ENCODE peak calls at places on chromosomes 11 and 22, in seven cellular contexts. Z, C, S, Y, X, M and H are unnamed samples.

GRCh38 chr11:14506532-14506931 is 6.9 kb upstream of the COPB1 start:
- DNase-seq in Z (no peak), C (no peak), S (no peak), Y (no peak), X (no peak), M (no peak), H (no peak)

GRCh38 chr11:113457784-113458183 is 17.4 kb downstream of the DRD2 start:
- DNase-seq in Z (no peak), C (no peak), S (no peak), Y (no peak), X (no peak), M (peak), H (no peak)

GRCh38 chr11:76256448-76256847 is 50.1 kb upstream of the WNT11 start:
- DNase-seq in Z (no peak), C (no peak), S (no peak), Y (no peak), X (no peak), M (peak), H (no peak)

GRCh38 chr11:109112748-109113378 is 309.1 kb upstream of the C11orf87 start:
- DNase-seq in Z (no peak), C (no peak), S (no peak), Y (no peak), X (no peak), M (no peak), H (no peak)

GRCh38 chr11:30960387-30960992 is 374.3 kb upstream of the MPPED2 start:
- DNase-seq in Z (no peak), C (no peak), S (no peak), Y (no peak), X (no peak), M (peak), H (peak)

GRCh38 chr11:61021661-61022212 is 50.3 kb downstream of the CD6 start:
- DNase-seq in Z (peak), C (no peak), S (no peak), Y (no peak), X (no peak), M (peak), H (peak)

GRCh38 chr11:1305063-1305495 is 4.4 kb downstream of the TOLLIP start:
- DNase-seq in Z (no peak), C (no peak), S (no peak), Y (no peak), X (no peak), M (no peak), H (no peak)

GRCh38 chr22:41636467-41636866 is 15.4 kb downstream of the XRCC6 start:
- DNase-seq in Z (no peak), C (peak), S (no peak), Y (no peak), X (no peak), M (no peak), H (no peak)

GRCh38 chr11:45926536-45927331 is 4.3 kb downstream of the LARGE2 start:
- DNase-seq in Z (no peak), C (no peak), S (no peak), Y (no peak), X (no peak), M (no peak), H (no peak)

GRCh38 chr11:122791836-122792235 is 46.5 kb upstream of the CRTAM start:
- DNase-seq in Z (no peak), C (no peak), S (peak), Y (no peak), X (no peak), M (no peak), H (no peak)

GRCh38 chr22:50258361-50259292 is 2.9 kb downstream of the MAPK12 start:
- DNase-seq in Z (no peak), C (peak), S (no peak), Y (no peak), X (no peak), M (no peak), H (no peak)

GRCh38 chr11:65053826-65054503 is 4.4 kb downstream of the NAALADL1 start:
- DNase-seq in Z (no peak), C (no peak), S (no peak), Y (no peak), X (no peak), M (no peak), H (no peak)

GRCh38 chr11:123765601-123766000 is 11.3 kb upstream of the OR6X1 start:
- DNase-seq in Z (no peak), C (no peak), S (no peak), Y (no peak), X (no peak), M (no peak), H (no peak)

GRCh38 chr11:47980907-47981621 is 705 bp downstream of the PTPRJ start:
- DNase-seq in Z (peak), C (peak), S (no peak), Y (peak), X (peak), M (peak), H (peak)

GRCh38 chr11:62980133-62980760 is 4.5 kb downstream of the SLC22A6 start:
- DNase-seq in Z (no peak), C (no peak), S (no peak), Y (no peak), X (no peak), M (peak), H (peak)

GRCh38 chr22:49519117-49519737 is 308.4 kb downstream of the BRD1 start:
- DNase-seq in Z (no peak), C (no peak), S (no peak), Y (no peak), X (no peak), M (peak), H (peak)

GRCh38 chr11:6757373-6757967 is 14.3 kb downstream of the OR2AG2 start:
- DNase-seq in Z (peak), C (peak), S (peak), Y (peak), X (no peak), M (peak), H (peak)

GRCh38 chr11:134347441-134347840 is 15.7 kb downstream of the GLB1L2 start:
- DNase-seq in Z (no peak), C (no peak), S (no peak), Y (no peak), X (no peak), M (no peak), H (no peak)

GRCh38 chr22:19631899-19632670 is 82.2 kb upstream of the SEPTIN5 start:
- DNase-seq in Z (no peak), C (no peak), S (peak), Y (no peak), X (no peak), M (peak), H (peak)

GRCh38 chr22:39439170-39439569 is 17.6 kb upstream of the MGAT3 start:
- DNase-seq in Z (no peak), C (no peak), S (no peak), Y (no peak), X (no peak), M (no peak), H (no peak)

GRCh38 chr22:33787645-33788456 is 132.4 kb downstream of the LARGE1 start:
- DNase-seq in Z (no peak), C (no peak), S (no peak), Y (no peak), X (no peak), M (no peak), H (no peak)

GRCh38 chr11:133821776-133822175 is 23.5 kb downstream of the SPATA19 start:
- DNase-seq in Z (no peak), C (no peak), S (no peak), Y (peak), X (peak), M (peak), H (peak)

GRCh38 chr11:77147668-77148321 is 19.7 kb downstream of the MYO7A start:
- DNase-seq in Z (peak), C (no peak), S (no peak), Y (no peak), X (no peak), M (peak), H (peak)

GRCh38 chr11:47305734-47306483 is 36.0 kb downstream of the MADD start:
- DNase-seq in Z (no peak), C (peak), S (no peak), Y (no peak), X (no peak), M (no peak), H (no peak)

GRCh38 chr22:50672471-50673230 is at the start of gene SHANK3:
- DNase-seq in Z (no peak), C (peak), S (no peak), Y (no peak), X (peak), M (no peak), H (no peak)

GRCh38 chr11:16953620-16954019 is 60.6 kb downstream of the PLEKHA7 start:
- DNase-seq in Z (no peak), C (no peak), S (no peak), Y (no peak), X (no peak), M (no peak), H (no peak)

GRCh38 chr11:77081381-77081851 is 14.6 kb downstream of the CAPN5 start:
- DNase-seq in Z (no peak), C (no peak), S (no peak), Y (no peak), X (no peak), M (no peak), H (no peak)

GRCh38 chr11:14118047-14118446 is 155.5 kb downstream of the SPON1 start:
- DNase-seq in Z (no peak), C (no peak), S (no peak), Y (no peak), X (no peak), M (no peak), H (no peak)

GRCh38 chr11:67371549-67372231 is 1.7 kb downstream of the CLCF1 start:
- DNase-seq in Z (no peak), C (peak), S (no peak), Y (no peak), X (no peak), M (peak), H (peak)

GRCh38 chr11:15742626-15743243 is 613.6 kb downstream of the SOX6 start:
- DNase-seq in Z (no peak), C (no peak), S (no peak), Y (no peak), X (no peak), M (no peak), H (peak)

GRCh38 chr11:5125221-5125620 is 12.9 kb downstream of the OR52A5 start:
- DNase-seq in Z (no peak), C (no peak), S (no peak), Y (no peak), X (no peak), M (no peak), H (no peak)

GRCh38 chr11:19053909-19054308 is 6.6 kb downstream of the MRGPRX2 start:
- DNase-seq in Z (no peak), C (no peak), S (no peak), Y (no peak), X (no peak), M (no peak), H (no peak)

GRCh38 chr11:96146765-96147164 is 196.2 kb downstream of the MAML2 start:
- DNase-seq in Z (no peak), C (no peak), S (no peak), Y (no peak), X (no peak), M (no peak), H (no peak)

GRCh38 chr11:47254381-47254780 is 3.4 kb upstream of the NR1H3 start:
- DNase-seq in Z (no peak), C (peak), S (no peak), Y (no peak), X (no peak), M (no peak), H (no peak)

GRCh38 chr11:128709402-128709801 is 15.5 kb downstream of the FLI1 start:
- DNase-seq in Z (no peak), C (no peak), S (peak), Y (no peak), X (no peak), M (no peak), H (no peak)
- TF ChIP-seq CTCF in Z (no peak), C (no peak), S (no peak), Y (no peak), X (no peak), M (no peak), H (no peak)

DNA sequence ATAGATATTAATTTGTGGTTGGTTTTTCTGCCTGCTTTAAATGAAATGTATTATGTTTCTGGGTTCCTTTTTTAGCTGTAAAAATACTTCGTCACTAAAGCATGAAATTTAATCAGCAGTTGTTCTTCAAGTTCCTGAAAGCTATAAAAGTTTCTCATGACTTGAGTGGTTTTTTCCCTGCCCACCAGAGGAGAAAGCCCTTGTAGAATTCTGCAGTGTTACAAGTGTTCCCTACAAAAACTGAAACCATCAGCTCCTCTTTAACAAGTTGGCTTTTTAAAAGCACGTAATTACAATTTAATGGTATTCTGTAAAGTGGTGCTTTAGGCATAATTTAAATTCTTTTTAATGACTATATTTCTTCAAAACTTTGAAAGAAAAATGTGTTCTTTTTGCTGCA is 56.2 kb downstream of the PANX1 start:
- DNase-seq in Z (no peak), C (no peak), S (no peak), Y (no peak), X (no peak), M (no peak), H (no peak)
- TF ChIP-seq CTCF in Z (no peak), C (no peak), S (no peak), Y (no peak), X (no peak), M (no peak), H (no peak)

GRCh38 chr11:71454470-71455113 is 1.6 kb downstream of the NADSYN1 start:
- DNase-seq in Z (peak), C (no peak), S (no peak), Y (no peak), X (no peak), M (no peak), H (no peak)
- TF ChIP-seq CTCF in Z (peak), C (no peak), S (no peak), Y (peak), X (no peak), M (no peak), H (no peak)

GRCh38 chr22:47275479-47276218 is 513.2 kb downstream of the TBC1D22A start:
- DNase-seq in Z (no peak), C (no peak), S (no peak), Y (no peak), X (no peak), M (no peak), H (no peak)
- TF ChIP-seq CTCF in Z (no peak), C (no peak), S (peak), Y (no peak), X (no peak), M (no peak), H (no peak)

GRCh38 chr11:118633979-118634378 is 26.6 kb downstream of the PHLDB1 start:
- DNase-seq in Z (no peak), C (no peak), S (no peak), Y (no peak), X (no peak), M (peak), H (no peak)

GRCh38 chr11:118635237-118635591 is 27.8 kb downstream of the PHLDB1 start:
- DNase-seq in Z (no peak), C (no peak), S (no peak), Y (no peak), X (no peak), M (peak), H (peak)

GRCh38 chr11:118633319-118633690 is 25.9 kb downstream of the PHLDB1 start:
- DNase-seq in Z (no peak), C (no peak), S (no peak), Y (no peak), X (no peak), M (no peak), H (no peak)

GRCh38 chr11:118635642-118636041 is 28.2 kb downstream of the PHLDB1 start:
- DNase-seq in Z (no peak), C (no peak), S (no peak), Y (no peak), X (no peak), M (no peak), H (no peak)

GRCh38 chr11:118634435-118635236 is 27.2 kb downstream of the PHLDB1 start:
- DNase-seq in Z (peak), C (peak), S (no peak), Y (peak), X (peak), M (peak), H (peak)
- TF ChIP-seq CTCF in Z (no peak), C (peak), S (no peak), Y (peak), X (no peak), M (peak), H (peak)

DNA sequence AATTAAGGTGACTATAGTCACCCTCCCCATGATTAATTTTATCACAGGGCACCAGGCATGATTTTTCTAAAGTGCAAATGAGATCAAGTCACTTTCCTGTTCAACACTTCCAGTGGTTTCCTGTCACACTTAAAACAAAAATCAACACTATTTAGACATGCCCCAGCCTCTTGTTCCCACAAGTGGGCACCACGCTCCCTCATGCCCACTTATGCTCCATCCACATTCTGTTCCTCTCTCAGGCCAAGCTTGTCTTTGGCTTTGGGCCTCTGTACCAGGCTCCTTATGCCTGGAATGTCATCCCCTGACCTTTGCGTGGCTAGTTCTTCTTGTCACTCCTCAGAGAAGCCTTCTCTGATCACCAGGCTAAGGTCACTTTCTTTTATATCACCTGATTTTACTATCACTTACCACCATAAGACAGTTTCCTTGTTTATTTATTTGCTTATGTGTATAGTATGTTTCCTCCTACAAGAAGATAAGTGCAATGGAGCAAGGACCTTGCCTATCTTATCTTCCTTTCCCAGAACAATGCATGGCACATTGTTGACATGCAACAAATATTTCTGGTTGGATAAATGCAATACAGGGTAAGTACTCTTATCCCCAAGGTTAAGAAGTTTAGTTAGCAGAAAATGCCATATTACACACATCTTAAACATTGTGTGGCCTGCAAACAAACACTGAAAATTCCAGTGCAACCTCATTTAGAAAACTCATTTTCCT is 50.9 kb upstream of the PANX1 start:
- DNase-seq in Z (no peak), C (no peak), S (no peak), Y (no peak), X (peak), M (no peak), H (no peak)
- TF ChIP-seq CTCF in Z (no peak), C (no peak), S (no peak), Y (no peak), X (no peak), M (no peak), H (no peak)

GRCh38 chr22:46444390-46444854 is 93.0 kb downstream of the CELSR1 start:
- DNase-seq in Z (no peak), C (no peak), S (no peak), Y (no peak), X (no peak), M (no peak), H (no peak)
- TF ChIP-seq CTCF in Z (no peak), C (no peak), S (peak), Y (no peak), X (no peak), M (no peak), H (no peak)

GRCh38 chr22:30535182-30535581 is 11.4 kb downstream of the SEC14L6 start:
- DNase-seq in Z (no peak), C (no peak), S (no peak), Y (no peak), X (no peak), M (no peak), H (no peak)
- TF ChIP-seq CTCF in Z (no peak), C (no peak), S (no peak), Y (no peak), X (no peak), M (no peak), H (no peak)

GRCh38 chr11:99069831-99070444 is 49.2 kb downstream of the CNTN5 start:
- DNase-seq in Z (no peak), C (no peak), S (no peak), Y (peak), X (no peak), M (peak), H (peak)
- TF ChIP-seq CTCF in Z (no peak), C (no peak), S (no peak), Y (no peak), X (no peak), M (peak), H (no peak)

DNA sequence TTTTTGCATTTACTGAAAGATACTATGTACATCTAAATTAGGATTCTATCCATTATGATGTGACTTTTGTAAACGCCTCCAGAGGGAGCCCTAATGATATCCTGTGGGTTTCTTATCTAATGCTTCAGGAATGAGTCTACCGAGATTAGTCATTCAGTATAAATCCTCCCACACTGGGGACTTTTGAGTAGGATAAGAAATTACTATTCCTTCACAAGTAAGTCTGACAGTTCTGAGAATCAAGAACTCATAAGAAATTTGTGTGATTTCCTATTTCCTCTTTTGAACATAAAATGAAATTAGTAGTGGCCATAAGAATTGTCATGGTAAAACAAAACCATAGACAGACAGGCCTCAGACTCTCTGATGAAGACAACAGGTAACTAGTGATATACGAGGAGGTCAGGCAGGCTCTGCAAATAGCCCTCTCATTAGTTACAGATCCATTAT is 10.0 kb upstream of the OR5M1 start:
- DNase-seq in Z (no peak), C (no peak), S (no peak), Y (no peak), X (no peak), M (peak), H (no peak)
- TF ChIP-seq CTCF in Z (no peak), C (peak), S (peak), Y (peak), X (no peak), M (peak), H (peak)